ENCODE peak calls at places on chromosomes 7 and 10, in six cellular contexts. One of them, this sample, is unnamed.
A peak's percentile ranks its signal among the peaks of the same experiment; 100 is the strongest.

GRCh38 chr7:70016044-70016770 is 417.9 kb downstream of the AUTS2 start:
- DNase-seq in Ammon's horn: no peak
- DNase-seq in HT1080: peak; percentile 34
- DNase-seq in stimulated activated CD8-positive, alpha-beta memory T cell treated with anti-CD3 and anti-CD28 coated beads, Interleukin-15, amount 100 ng/mL, for 1 hour: no peak
- DNase-seq in H4: peak; percentile 77
- DNase-seq in stimulated activated naive B cell treated with anti-CD40 and anti-IgM and Interleukin-4, amounts not matched to agents 10 μg/mL and 1 μg/mL and 100 μg/mL, for 72 hours: no peak
- DNase-seq in this sample: peak; percentile 14

GRCh38 chr7:43220250-43220649 is 107.8 kb downstream of the HECW1 start:
- DNase-seq in H4: no peak
- DNase-seq in stimulated activated CD8-positive, alpha-beta memory T cell treated with anti-CD3 and anti-CD28 coated beads, Interleukin-15, amount 100 ng/mL, for 1 hour: no peak
- DNase-seq in Ammon's horn: no peak
- DNase-seq in stimulated activated naive B cell treated with anti-CD40 and anti-IgM and Interleukin-4, amounts not matched to agents 10 μg/mL and 1 μg/mL and 100 μg/mL, for 72 hours: no peak
- DNase-seq in HT1080: peak; percentile 86
- DNase-seq in this sample: no peak

GRCh38 chr7:66557214-66558200 is 71.2 kb upstream of the KCTD7 start:
- DNase-seq in Ammon's horn: peak; percentile 68
- DNase-seq in H4: no peak
- DNase-seq in HT1080: peak; percentile 35
- DNase-seq in stimulated activated naive B cell treated with anti-CD40 and anti-IgM and Interleukin-4, amounts not matched to agents 10 μg/mL and 1 μg/mL and 100 μg/mL, for 72 hours: peak; percentile 41
- DNase-seq in stimulated activated CD8-positive, alpha-beta memory T cell treated with anti-CD3 and anti-CD28 coated beads, Interleukin-15, amount 100 ng/mL, for 1 hour: peak; percentile 64
- DNase-seq in this sample: peak; percentile 60

GRCh38 chr7:158111906-158112570 is 475.6 kb downstream of the PTPRN2 start:
- DNase-seq in stimulated activated CD8-positive, alpha-beta memory T cell treated with anti-CD3 and anti-CD28 coated beads, Interleukin-15, amount 100 ng/mL, for 1 hour: no peak
- DNase-seq in stimulated activated naive B cell treated with anti-CD40 and anti-IgM and Interleukin-4, amounts not matched to agents 10 μg/mL and 1 μg/mL and 100 μg/mL, for 72 hours: no peak
- DNase-seq in Ammon's horn: no peak
- DNase-seq in H4: no peak
- DNase-seq in HT1080: no peak
- DNase-seq in this sample: no peak

GRCh38 chr10:47164800-47165128 is 135.2 kb upstream of the GDF10 start:
- DNase-seq in HT1080: no peak
- DNase-seq in H4: peak; percentile 44
- DNase-seq in stimulated activated CD8-positive, alpha-beta memory T cell treated with anti-CD3 and anti-CD28 coated beads, Interleukin-15, amount 100 ng/mL, for 1 hour: no peak
- DNase-seq in Ammon's horn: no peak
- DNase-seq in stimulated activated naive B cell treated with anti-CD40 and anti-IgM and Interleukin-4, amounts not matched to agents 10 μg/mL and 1 μg/mL and 100 μg/mL, for 72 hours: no peak
- DNase-seq in this sample: no peak

GRCh38 chr10:131062621-131063260 is 248.8 kb downstream of the TCERG1L start:
- DNase-seq in stimulated activated naive B cell treated with anti-CD40 and anti-IgM and Interleukin-4, amounts not matched to agents 10 μg/mL and 1 μg/mL and 100 μg/mL, for 72 hours: no peak
- DNase-seq in Ammon's horn: no peak
- DNase-seq in H4: no peak
- DNase-seq in stimulated activated CD8-positive, alpha-beta memory T cell treated with anti-CD3 and anti-CD28 coated beads, Interleukin-15, amount 100 ng/mL, for 1 hour: no peak
- DNase-seq in HT1080: no peak
- DNase-seq in this sample: no peak

GRCh38 chr7:147700702-147701101 is 889.9 kb upstream of the C7orf33 start:
- DNase-seq in HT1080: no peak
- DNase-seq in Ammon's horn: no peak
- DNase-seq in H4: no peak
- DNase-seq in stimulated activated naive B cell treated with anti-CD40 and anti-IgM and Interleukin-4, amounts not matched to agents 10 μg/mL and 1 μg/mL and 100 μg/mL, for 72 hours: no peak
- DNase-seq in stimulated activated CD8-positive, alpha-beta memory T cell treated with anti-CD3 and anti-CD28 coated beads, Interleukin-15, amount 100 ng/mL, for 1 hour: no peak
- DNase-seq in this sample: no peak

GRCh38 chr7:158357898-158358821 is 229.5 kb downstream of the PTPRN2 start:
- DNase-seq in stimulated activated CD8-positive, alpha-beta memory T cell treated with anti-CD3 and anti-CD28 coated beads, Interleukin-15, amount 100 ng/mL, for 1 hour: no peak
- DNase-seq in HT1080: no peak
- DNase-seq in H4: no peak
- DNase-seq in stimulated activated naive B cell treated with anti-CD40 and anti-IgM and Interleukin-4, amounts not matched to agents 10 μg/mL and 1 μg/mL and 100 μg/mL, for 72 hours: no peak
- DNase-seq in Ammon's horn: peak; percentile 68
- DNase-seq in this sample: no peak

GRCh38 chr7:5598769-5599371 is 175.2 kb upstream of the TNRC18 start:
- DNase-seq in H4: no peak
- DNase-seq in Ammon's horn: no peak
- DNase-seq in HT1080: no peak
- DNase-seq in stimulated activated naive B cell treated with anti-CD40 and anti-IgM and Interleukin-4, amounts not matched to agents 10 μg/mL and 1 μg/mL and 100 μg/mL, for 72 hours: no peak
- DNase-seq in stimulated activated CD8-positive, alpha-beta memory T cell treated with anti-CD3 and anti-CD28 coated beads, Interleukin-15, amount 100 ng/mL, for 1 hour: no peak
- DNase-seq in this sample: no peak

GRCh38 chr7:80372415-80372814 is 139.4 kb downstream of the GNAT3 start:
- DNase-seq in Ammon's horn: no peak
- DNase-seq in H4: no peak
- DNase-seq in stimulated activated naive B cell treated with anti-CD40 and anti-IgM and Interleukin-4, amounts not matched to agents 10 μg/mL and 1 μg/mL and 100 μg/mL, for 72 hours: no peak
- DNase-seq in HT1080: no peak
- DNase-seq in stimulated activated CD8-positive, alpha-beta memory T cell treated with anti-CD3 and anti-CD28 coated beads, Interleukin-15, amount 100 ng/mL, for 1 hour: no peak
- DNase-seq in this sample: no peak

GRCh38 chr7:70569335-70569819 is 562.6 kb upstream of the GALNT17 start:
- DNase-seq in stimulated activated CD8-positive, alpha-beta memory T cell treated with anti-CD3 and anti-CD28 coated beads, Interleukin-15, amount 100 ng/mL, for 1 hour: no peak
- DNase-seq in H4: no peak
- DNase-seq in stimulated activated naive B cell treated with anti-CD40 and anti-IgM and Interleukin-4, amounts not matched to agents 10 μg/mL and 1 μg/mL and 100 μg/mL, for 72 hours: no peak
- DNase-seq in HT1080: no peak
- DNase-seq in Ammon's horn: no peak
- DNase-seq in this sample: no peak

GRCh38 chr7:100433592-100434296 is 2.6 kb downstream of the PPP1R35 start:
- DNase-seq in stimulated activated CD8-positive, alpha-beta memory T cell treated with anti-CD3 and anti-CD28 coated beads, Interleukin-15, amount 100 ng/mL, for 1 hour: no peak
- DNase-seq in Ammon's horn: no peak
- DNase-seq in H4: no peak
- DNase-seq in stimulated activated naive B cell treated with anti-CD40 and anti-IgM and Interleukin-4, amounts not matched to agents 10 μg/mL and 1 μg/mL and 100 μg/mL, for 72 hours: no peak
- DNase-seq in HT1080: no peak
- DNase-seq in this sample: no peak

GRCh38 chr7:148662646-148663045 is 36.1 kb upstream of the CUL1 start:
- DNase-seq in stimulated activated naive B cell treated with anti-CD40 and anti-IgM and Interleukin-4, amounts not matched to agents 10 μg/mL and 1 μg/mL and 100 μg/mL, for 72 hours: no peak
- DNase-seq in HT1080: peak; percentile 64
- DNase-seq in H4: no peak
- DNase-seq in stimulated activated CD8-positive, alpha-beta memory T cell treated with anti-CD3 and anti-CD28 coated beads, Interleukin-15, amount 100 ng/mL, for 1 hour: no peak
- DNase-seq in Ammon's horn: no peak
- DNase-seq in this sample: no peak